ENCODE peak calls at places on chromosome 6, in ten cellular contexts. F is Calu3; G is stimulated activated naive CD4-positive, alpha-beta T cell; M is T-cell; B is MV-4-11; L is occipital lobe; I is HT1080; C is activated T-cell treated with anti-CD3 and anti-CD28 coated beads, Interleukin-2, amount 50 U/mL, for 72 hours; Y is stimulated activated CD4-positive, alpha-beta T cell treated with anti-CD3 and anti-CD28 coated beads, Interleukin-12 subunit alpha, Interleukin-12 subunit beta, amount 100 ng/mL, for 4 hours; R is testis. Z is an unnamed sample.

GRCh38 chr6:38776515-38776914 is 61.4 kb downstream of the DNAH8 start:
- DNase-seq in Y (no peak), C (no peak), F (no peak), L (no peak), M (no peak), B (no peak), R (no peak), G (no peak), I (peak), Z (no peak)

GRCh38 chr6:150016324-150017185 is 8.8 kb downstream of the RAET1L start:
- DNase-seq in I (peak), B (peak), M (peak), Y (no peak), G (peak), F (peak), C (peak), L (peak), R (peak), Z (peak)

GRCh38 chr6:137923866-137924616 is 57.0 kb downstream of the TNFAIP3 start:
- DNase-seq in F (no peak), I (no peak), Y (no peak), G (no peak), L (no peak), B (no peak), M (no peak), C (no peak), R (no peak), Z (no peak)

GRCh38 chr6:3752538-3753227 is 1.2 kb upstream of the PXDC1 start:
- DNase-seq in C (no peak), G (no peak), L (no peak), Y (no peak), R (no peak), M (no peak), B (no peak), I (no peak), F (no peak), Z (no peak)

GRCh38 chr6:145310116-145310515 is 425.2 kb downstream of the EPM2A start:
- DNase-seq in R (no peak), G (no peak), L (no peak), C (no peak), Y (no peak), I (no peak), B (no peak), F (no peak), M (no peak), Z (no peak)

GRCh38 chr6:43969158-43969981 is 157.9 kb downstream of the MRPL14 start:
- DNase-seq in F (no peak), B (no peak), R (no peak), I (no peak), G (no peak), C (no peak), L (no peak), M (no peak), Y (no peak), Z (no peak)

GRCh38 chr6:6811151-6812002 is 222.9 kb downstream of the LY86 start:
- DNase-seq in C (no peak), M (peak), Y (no peak), I (peak), L (no peak), R (peak), G (peak), B (no peak), F (peak), Z (no peak)

GRCh38 chr6:107080036-107080435 is 35.3 kb downstream of the BEND3 start:
- DNase-seq in C (peak), B (no peak), L (no peak), I (no peak), R (no peak), G (no peak), Y (no peak), M (no peak), F (peak), Z (peak)

GRCh38 chr6:165632194-165632593 is 30.8 kb downstream of the PDE10A start:
- DNase-seq in Y (no peak), I (peak), R (no peak), L (no peak), M (no peak), G (no peak), C (no peak), B (no peak), F (no peak), Z (no peak)

GRCh38 chr6:49087372-49087771 is 375.7 kb downstream of the MMUT start:
- DNase-seq in G (no peak), C (no peak), M (no peak), F (no peak), L (no peak), B (no peak), R (no peak), I (no peak), Y (no peak), Z (no peak)

GRCh38 chr6:88813045-88813444 is 150.4 kb downstream of the RNGTT start:
- DNase-seq in I (no peak), B (no peak), R (no peak), M (no peak), F (no peak), G (no peak), Y (no peak), L (no peak), C (no peak), Z (no peak)

Z was measured in OCI-LY7.